ENCODE peak calls at places on chromosomes 11 and 22, in six cellular contexts. O, S, N, Q, A and U are unnamed samples.

GRCh38 chr11:45022294-45023064 is 71.8 kb upstream of the TP53I11 start:
- DNase-seq in O (no peak), S (no peak), N (no peak), Q (no peak), A (no peak), U (no peak)

GRCh38 chr11:22089609-22090008 is 103.3 kb upstream of the ANO5 start:
- DNase-seq in O (no peak), S (no peak), N (no peak), Q (no peak), A (no peak), U (no peak)

GRCh38 chr11:12246169-12246568 is 131.2 kb upstream of the PARVA start:
- DNase-seq in O (no peak), S (no peak), N (no peak), Q (no peak), A (no peak), U (no peak)

GRCh38 chr11:65414776-65415498 is 7.7 kb upstream of the NEAT1 start:
- DNase-seq in O (no peak), S (no peak), N (peak; percentile 25), Q (no peak), A (no peak), U (no peak)

GRCh38 chr22:47780281-47780875 is 1017.9 kb downstream of the TBC1D22A start:
- DNase-seq in O (no peak), S (no peak), N (no peak), Q (no peak), A (no peak), U (no peak)

GRCh38 chr11:19979519-19979845 is 180.8 kb downstream of the DBX1 start:
- DNase-seq in O (no peak), S (no peak), N (no peak), Q (no peak), A (no peak), U (no peak)

GRCh38 chr11:420911-421321 is 6.1 kb upstream of the SIGIRR start:
- DNase-seq in O (no peak), S (no peak), N (no peak), Q (no peak), A (no peak), U (no peak)

GRCh38 chr22:36765943-36766450 is 9.9 kb downstream of the IFT27 start:
- DNase-seq in O (no peak), S (no peak), N (no peak), Q (no peak), A (no peak), U (no peak)

GRCh38 chr22:37435970-37436603 is 8.8 kb upstream of the ELFN2 start:
- DNase-seq in O (no peak), S (no peak), N (no peak), Q (no peak), A (no peak), U (no peak)

GRCh38 chr11:117239295-117239694 is 6.8 kb downstream of the RNF214 start:
- DNase-seq in O (no peak), S (peak; percentile 3), N (no peak), Q (peak; percentile 95), A (no peak), U (no peak)

GRCh38 chr22:22999473-22999872 is 70.8 kb upstream of the GNAZ start:
- DNase-seq in O (no peak), S (no peak), N (no peak), Q (no peak), A (no peak), U (no peak)

GRCh38 chr11:69539416-69540117 is 58.1 kb downstream of the LINC01488 start:
- DNase-seq in O (no peak), S (no peak), N (no peak), Q (no peak), A (no peak), U (no peak)

GRCh38 chr11:132576706-132577105 is 955.6 kb downstream of the OPCML start:
- DNase-seq in O (peak; percentile 48), S (no peak), N (peak; percentile 57), Q (peak; percentile 99), A (no peak), U (no peak)

GRCh38 chr11:57974830-57975229 is 48.9 kb upstream of the OR9Q1 start:
- DNase-seq in O (no peak), S (no peak), N (no peak), Q (no peak), A (no peak), U (no peak)

GRCh38 chr11:76756341-76756771 is 26.8 kb upstream of the TSKU start:
- DNase-seq in O (peak; percentile 69), S (no peak), N (no peak), Q (no peak), A (no peak), U (no peak)

GRCh38 chr22:37904572-37905533 is 1.2 kb upstream of the MICALL1 start:
- DNase-seq in O (no peak), S (peak; percentile 29), N (peak; percentile 58), Q (peak; percentile 98), A (no peak), U (no peak)

GRCh38 chr11:43327987-43328386 is 16.2 kb downstream of the API5 start:
- DNase-seq in O (no peak), S (peak; percentile 54), N (no peak), Q (peak; percentile 100), A (no peak), U (no peak)

GRCh38 chr11:10454506-10454901 is 560 bp upstream of the AMPD3 start:
- DNase-seq in O (no peak), S (no peak), N (no peak), Q (no peak), A (no peak), U (no peak)

GRCh38 chr11:33772300-33772699 is 2.0 kb downstream of the FBXO3 start:
- DNase-seq in O (no peak), S (no peak), N (no peak), Q (no peak), A (no peak), U (no peak)

GRCh38 chr11:12066799-12067508 is 43.4 kb upstream of the MICAL2 start:
- DNase-seq in O (no peak), S (no peak), N (peak; percentile 51), Q (no peak), A (no peak), U (no peak)